ENCODE peak calls at places on chromosome 14, in five cellular contexts. W is transverse colon; H is T follicular helper cell; O is effector memory CD8-positive, alpha-beta T cell; U is ascending aorta. N is an unnamed sample.

GRCh38 chr14:86799244-86799647 is 1193.7 kb downstream of the GALC start:
- DNase-seq in U (no peak), W (no peak), H (no peak), O (no peak), N (no peak)

GRCh38 chr14:93676416-93676958 is 111.8 kb downstream of the PRIMA1 start:
- DNase-seq in W (no peak), U (no peak), O (no peak), H (no peak), N (no peak)

GRCh38 chr14:103736546-103737431 is 21.2 kb downstream of the ZFYVE21 start:
- DNase-seq in O (no peak), U (no peak), H (no peak), W (no peak), N (no peak)

GRCh38 chr14:59359451-59360124 is 105.6 kb downstream of the GPR135 start:
- DNase-seq in U (no peak), W (no peak), O (no peak), H (no peak), N (no peak)

GRCh38 chr14:91410781-91411536 is 6.7 kb downstream of the CCDC88C start:
- DNase-seq in O (no peak), H (no peak), W (no peak), U (no peak), N (no peak)

GRCh38 chr14:61140271-61140670 is 140.9 kb downstream of the TMEM30B start:
- DNase-seq in O (no peak), U (no peak), H (no peak), W (no peak), N (no peak)

GRCh38 chr14:22545842-22546721 is 42.9 kb downstream of the DAD1 start:
- DNase-seq in H (no peak), W (no peak), U (no peak), O (no peak), N (no peak)

GRCh38 chr14:70638416-70638815 is 3.3 kb upstream of the TTC9 start:
- DNase-seq in O (no peak), U (no peak), H (no peak), W (no peak), N (no peak)

GRCh38 chr14:92519246-92520101 is 5.9 kb downstream of the RIN3 start:
- DNase-seq in W (no peak), H (no peak), O (no peak), U (no peak), N (no peak)

GRCh38 chr14:38839743-38840375 is 263.2 kb downstream of the SEC23A start:
- DNase-seq in H (no peak), U (no peak), O (no peak), W (no peak), N (no peak)

GRCh38 chr14:75450381-75451276 is 22.8 kb downstream of the JDP2 start:
- DNase-seq in O (no peak), H (no peak), W (peak; percentile 78), U (no peak), N (no peak)

GRCh38 chr14:26448181-26448855 is 149.5 kb downstream of the NOVA1 start:
- DNase-seq in H (no peak), U (no peak), O (no peak), W (no peak), N (no peak)

GRCh38 chr14:96257056-96257455 is 1.0 kb downstream of the BDKRB1 start:
- DNase-seq in H (no peak), U (no peak), W (no peak), O (no peak), N (no peak)

GRCh38 chr14:35384386-35385041 is 20.0 kb downstream of the NFKBIA start:
- DNase-seq in O (no peak), H (no peak), W (peak; percentile 65), U (peak; percentile 54), N (no peak)

GRCh38 chr14:104373855-104374717 is 205.5 kb upstream of the C14orf180 start:
- DNase-seq in U (no peak), O (no peak), W (no peak), H (no peak), N (no peak)

GRCh38 chr14:35578639-35579038 is 44.7 kb downstream of the INSM2 start:
- DNase-seq in H (no peak), U (no peak), O (no peak), W (no peak), N (no peak)

GRCh38 chr14:103726474-103726873 is 10.9 kb downstream of the ZFYVE21 start:
- DNase-seq in U (no peak), O (no peak), W (no peak), H (no peak), N (no peak)

GRCh38 chr14:33280646-33281045 is 342.0 kb downstream of the NPAS3 start:
- DNase-seq in U (no peak), W (no peak), O (no peak), H (no peak), N (no peak)

GRCh38 chr14:41986726-41987125 is 380.1 kb downstream of the LRFN5 start:
- DNase-seq in H (no peak), W (no peak), O (no peak), U (no peak), N (no peak)

GRCh38 chr14:30988509-30988908 is 36.9 kb upstream of the AP4S1 start:
- DNase-seq in O (no peak), W (no peak), H (no peak), U (no peak), N (no peak)

GRCh38 chr14:89303452-89304435 is 113.3 kb downstream of the FOXN3 start:
- DNase-seq in W (peak; percentile 64), U (peak; percentile 48), O (no peak), H (no peak), N (peak; percentile 72)

GRCh38 chr14:93012516-93013367 is 89.8 kb downstream of the CHGA start:
- DNase-seq in U (no peak), H (no peak), W (no peak), O (no peak), N (no peak)

GRCh38 chr14:73662439-73663056 is 17.8 kb downstream of the DNAL1 start:
- DNase-seq in O (no peak), H (no peak), W (no peak), U (no peak), N (no peak)

GRCh38 chr14:94467728-94468520 is 8.1 kb downstream of the SERPINA9 start:
- DNase-seq in W (no peak), U (no peak), H (no peak), O (no peak), N (no peak)

GRCh38 chr14:97924922-97925613 is 1127.9 kb downstream of the VRK1 start:
- DNase-seq in W (no peak), O (no peak), U (no peak), H (no peak), N (no peak)

GRCh38 chr14:106831322-106831720 is 1304.9 kb downstream of the TMEM121 start:
- DNase-seq in W (peak; percentile 66), U (no peak), O (peak; percentile 50), H (peak; percentile 29), N (peak; percentile 76)

GRCh38 chr14:61202124-61202523 is 79.0 kb downstream of the TMEM30B start:
- DNase-seq in H (no peak), U (no peak), O (no peak), W (no peak), N (no peak)

GRCh38 chr14:95291859-95292542 is 27.7 kb downstream of the CLMN start:
- DNase-seq in O (no peak), H (no peak), W (peak; percentile 68), U (no peak), N (no peak)

GRCh38 chr14:51006781-51007211 is 62.5 kb upstream of the PYGL start:
- DNase-seq in W (no peak), O (no peak), U (no peak), H (no peak), N (no peak)

GRCh38 chr14:31026076-31026394 is at the start of gene STRN3:
- DNase-seq in H (peak; percentile 0), U (no peak), W (no peak), O (no peak), N (no peak)

GRCh38 chr14:72215080-72215479 is 282.9 kb downstream of the RGS6 start:
- DNase-seq in O (no peak), H (no peak), U (no peak), W (no peak), N (no peak)

GRCh38 chr14:21997300-21997699 is 323.7 kb upstream of the OR4E1 start:
- DNase-seq in O (peak; percentile 4), U (no peak), W (no peak), H (peak; percentile 12), N (no peak)

GRCh38 chr14:65054471-65055085 is 47.7 kb downstream of the MAX start:
- DNase-seq in H (no peak), O (no peak), W (no peak), U (no peak), N (no peak)

GRCh38 chr14:54589843-54590242 is 22.9 kb downstream of the SAMD4A start:
- DNase-seq in O (no peak), U (no peak), W (no peak), H (no peak), N (no peak)